ENCODE peak calls at places on chromosome X, in five cellular contexts. V is small intestine, J is H9, O is cardiac muscle cell, E is iPS DF 6.9. G is an unnamed sample. For H3K4me1 and H3K9me3, the result is how much of the 10 kb centered on the place peaks cover.

GRCh38 chrX:10467793-10468192 is 152.6 kb downstream of the MID1 start:
- DNase-seq in E (no peak), J (no peak), O (peak), V (no peak), G (no peak)

GRCh38 chrX:108020631-108021030 is 24.2 kb upstream of the VSIG1 start:
- DNase-seq in J (no peak), O (peak), V (peak), E (no peak), G (no peak)

GRCh38 chrX:84974803-84975202 is 28.9 kb upstream of the APOOL start:
- DNase-seq in V (no peak), J (no peak), E (no peak), O (no peak), G (no peak)

GRCh38 chrX:56788717-56789122 is 59.7 kb downstream of the NBDY start:
- DNase-seq in O (peak), J (no peak), V (no peak), E (no peak), G (no peak)

GRCh38 chrX:80216086-80216485 is 201.5 kb downstream of the TBX22 start:
- DNase-seq in J (no peak), O (peak), E (no peak), V (no peak), G (no peak)

GRCh38 chrX:78710146-78710545 is 37.4 kb upstream of the LPAR4 start:
- DNase-seq in E (no peak), J (no peak), O (no peak), V (no peak), G (no peak)

GRCh38 chrX:138925330-138925729 is 213.8 kb upstream of the FGF13 start:
- DNase-seq in O (peak), V (no peak), E (no peak), J (no peak), G (no peak)

GRCh38 chrX:115183980-115184379 is 5.2 kb upstream of the RBMXL3 start:
- DNase-seq in O (no peak), E (no peak), J (no peak), V (no peak), G (no peak)

GRCh38 chrX:64975989-64976672 is at the start of gene ZC4H2:
- DNase-seq in O (peak), E (peak), J (peak), V (peak), G (peak)

GRCh38 chrX:135931644-135932487 is 38.4 kb downstream of the SAGE1 start:
- DNase-seq in J (peak), V (peak), O (peak), E (no peak), G (peak)

GRCh38 chrX:66672106-66672505 is 33.2 kb upstream of the EDA2R start:
- DNase-seq in E (no peak), V (no peak), J (no peak), O (no peak), G (no peak)

GRCh38 chrX:11870789-11871188 is 112.8 kb downstream of the MSL3 start:
- DNase-seq in V (no peak), J (no peak), O (no peak), E (no peak), G (no peak)

GRCh38 chrX:14027031-14027430 is 2.7 kb downstream of the GEMIN8 start:
- DNase-seq in O (peak), J (no peak), E (no peak), V (no peak), G (no peak)

GRCh38 chrX:71492086-71493065 is 40.5 kb upstream of the OGT start:
- DNase-seq in J (no peak), V (peak), E (no peak), O (peak), G (peak)

GRCh38 chrX:9340619-9341304 is 124.1 kb upstream of the TBL1X start:
- DNase-seq in J (peak), E (no peak), O (peak), V (peak), G (peak)

GRCh38 chrX:145213504-145213903 is 33.8 kb upstream of the SPANXN1 start:
- DNase-seq in V (no peak), O (no peak), E (no peak), J (no peak), G (no peak)

GRCh38 chrX:38870386-38870895 is 69.2 kb downstream of the MID1IP1 start:
- DNase-seq in E (no peak), V (no peak), O (no peak), J (peak), G (no peak)

GRCh38 chrX:109667986-109668385 is 43.0 kb upstream of the KCNE5 start:
- DNase-seq in J (no peak), V (no peak), E (no peak), O (no peak), G (no peak)
- H3K4me1 ChIP-seq in J (under half), V (under half), E (under half), O (under half), G (under half)

GRCh38 chrX:40834225-40834624 is 98.9 kb upstream of the MED14 start:
- DNase-seq in O (no peak), V (no peak), E (no peak), J (no peak), G (no peak)
- H3K9me3 ChIP-seq in O (under half), V (under half), E (under half), J (under half), G (under half)

GRCh38 chrX:49040376-49040955 is 2.7 kb downstream of the TFE3 start:
- DNase-seq in O (peak), E (no peak), V (no peak), J (no peak), G (no peak)
- H3K27ac ChIP-seq in O (peak), E (peak), V (peak), J (peak), G (no peak)

DNA sequence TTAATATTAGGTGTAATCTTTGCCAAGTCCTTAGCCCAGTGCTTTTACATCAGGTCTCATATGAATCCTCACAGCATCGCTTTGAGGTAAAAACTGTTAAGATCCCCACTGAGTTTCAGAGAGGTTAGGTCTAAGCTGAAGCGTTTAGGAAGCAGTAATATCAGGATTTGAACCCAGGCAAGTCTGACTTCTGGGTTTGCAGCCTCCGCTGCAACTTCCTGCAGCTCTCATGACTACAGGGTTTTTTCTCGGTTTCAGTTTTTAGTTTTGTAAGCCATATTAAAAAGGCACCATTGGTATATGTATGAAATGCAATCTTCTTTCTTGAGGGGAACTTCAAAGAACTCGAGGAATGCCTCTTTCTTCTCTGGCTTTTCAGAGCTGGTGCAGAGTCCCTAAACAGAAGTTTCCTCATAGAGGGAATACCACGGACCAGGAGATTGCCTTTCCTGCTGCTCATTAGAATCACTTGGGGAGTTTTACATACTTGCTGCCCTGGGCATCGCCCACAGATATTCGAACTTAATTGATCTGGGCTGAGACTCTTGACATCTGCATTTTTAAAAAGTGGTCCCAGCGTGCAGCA is 6.5 kb downstream of the MTM1 start:
- DNase-seq in V (no peak), E (no peak), J (no peak), O (no peak), G (no peak)
- H3K4me1 ChIP-seq in V (under half), E (under half), J (under half), O (under half), G (under half)

GRCh38 chrX:68892134-68892533 is 63.3 kb downstream of the EFNB1 start:
- DNase-seq in J (no peak), V (no peak), E (no peak), O (no peak), G (no peak)
- H3K9me3 ChIP-seq in J (under half), V (under half), E (under half), O (under half), G (under half)

DNA sequence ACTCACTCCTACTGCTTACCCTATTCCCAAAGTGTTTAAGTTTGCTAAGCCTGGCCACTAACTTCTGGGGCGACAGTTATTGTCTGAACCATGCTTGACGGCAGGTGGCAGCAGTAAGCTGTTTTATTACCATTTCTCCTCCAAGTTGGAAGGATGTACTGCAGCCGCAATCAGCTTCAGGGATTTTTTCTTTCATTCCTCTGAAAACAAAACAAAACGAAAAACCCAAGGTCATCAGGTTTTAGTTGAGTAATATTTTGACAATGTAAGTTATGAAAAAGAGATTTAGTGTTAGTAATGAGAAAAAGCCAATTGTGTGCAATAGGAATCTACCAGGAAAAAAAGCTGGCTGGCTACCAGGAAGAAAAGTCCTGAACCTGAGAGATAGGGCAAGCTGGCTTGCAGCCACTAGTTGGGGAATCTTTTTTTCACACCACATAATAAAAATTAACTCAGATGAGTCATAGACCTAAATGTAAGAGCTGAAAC is 13.2 kb upstream of the RAB9B start:
- DNase-seq in E (no peak), J (peak), O (peak), V (peak), G (peak)
- H3K27ac ChIP-seq in E (no peak), J (no peak), O (no peak), V (no peak), G (no peak)

GRCh38 chrX:2495595-2495994 is 5.2 kb downstream of the DHRSX start:
- DNase-seq in V (no peak), O (no peak), E (no peak), J (no peak), G (no peak)
- H3K4me1 ChIP-seq in V (under half), O (under half), E (under half), J (under half), G (under half)

G was measured in effector memory CD4-positive, alpha-beta T cell.